ENCODE peak calls at places on chromosomes 3 and 15, in four cellular contexts. P, T, L and H are unnamed samples.

GRCh38 chr15:84855032-84855645 is 29.3 kb upstream of the SLC28A1 start:
- DNase-seq in P (no peak), T (no peak), L (no peak), H (no peak)

GRCh38 chr15:48021336-48022086 is 99.3 kb upstream of the SLC24A5 start:
- DNase-seq in P (no peak), T (no peak), L (no peak), H (no peak)

GRCh38 chr3:126540342-126540849 is 16.4 kb downstream of the CHST13 start:
- DNase-seq in P (peak), T (peak), L (peak), H (no peak)

GRCh38 chr3:38610436-38610835 is 39.1 kb downstream of the SCN5A start:
- DNase-seq in P (peak), T (no peak), L (no peak), H (no peak)

GRCh38 chr15:101141926-101142527 is 109.8 kb downstream of the CHSY1 start:
- DNase-seq in P (no peak), T (no peak), L (no peak), H (no peak)

GRCh38 chr3:122005033-122005565 is 16.9 kb downstream of the ILDR1 start:
- DNase-seq in P (no peak), T (no peak), L (no peak), H (no peak)

GRCh38 chr3:52310861-52311566 is 5.1 kb upstream of the DNAH1 start:
- DNase-seq in P (no peak), T (no peak), L (no peak), H (no peak)

GRCh38 chr3:155912574-155913190 is 42.2 kb downstream of the GMPS start:
- DNase-seq in P (no peak), T (no peak), L (no peak), H (no peak)

GRCh38 chr3:63441262-63441661 is 163.2 kb downstream of the SYNPR start:
- DNase-seq in P (no peak), T (no peak), L (no peak), H (no peak)

GRCh38 chr3:137987723-137988122 is 22.2 kb upstream of the CLDN18 start:
- DNase-seq in P (no peak), T (no peak), L (no peak), H (no peak)

GRCh38 chr3:10142707-10143560 is 1.4 kb downstream of the VHL start:
- DNase-seq in P (no peak), T (no peak), L (no peak), H (no peak)

GRCh38 chr15:43775411-43775965 is 1.3 kb downstream of the ELL3 start:
- DNase-seq in P (no peak), T (peak), L (no peak), H (no peak)

GRCh38 chr3:55576621-55577020 is 89.5 kb upstream of the WNT5A start:
- DNase-seq in P (no peak), T (no peak), L (no peak), H (no peak)

GRCh38 chr3:16478516-16478915 is 35.0 kb downstream of the RFTN1 start:
- DNase-seq in P (no peak), T (no peak), L (no peak), H (no peak)

GRCh38 chr15:90142216-90143175 is 40.2 kb upstream of the IDH2 start:
- DNase-seq in P (no peak), T (no peak), L (no peak), H (peak)

GRCh38 chr3:16132190-16132589 is 42.3 kb upstream of the GALNT15 start:
- DNase-seq in P (no peak), T (no peak), L (no peak), H (no peak)

GRCh38 chr15:45129651-45130129 is at the start of the genes DUOX1 and DUOXA1:
- DNase-seq in P (peak), T (no peak), L (no peak), H (no peak)

GRCh38 chr3:44066806-44067205 is 174.9 kb upstream of the TOPAZ1 start:
- DNase-seq in P (no peak), T (no peak), L (no peak), H (no peak)

GRCh38 chr3:45124379-45124778 is 21.8 kb downstream of the CDCP1 start:
- DNase-seq in P (no peak), T (peak), L (no peak), H (no peak)

GRCh38 chr3:188754286-188754685 is 417.5 kb upstream of the TPRG1 start:
- DNase-seq in P (no peak), T (no peak), L (no peak), H (no peak)

GRCh38 chr3:46660003-46660402 is 33.5 kb downstream of the ALS2CL start:
- DNase-seq in P (no peak), T (no peak), L (no peak), H (no peak)

GRCh38 chr15:87752250-87752951 is 504.1 kb downstream of the NTRK3 start:
- DNase-seq in P (no peak), T (peak), L (no peak), H (no peak)

GRCh38 chr3:130748981-130749380 is 2.4 kb upstream of the PIK3R4 start:
- DNase-seq in P (no peak), T (no peak), L (no peak), H (no peak)

GRCh38 chr3:135989247-135989646 is 23.7 kb downstream of the PPP2R3A start:
- DNase-seq in P (no peak), T (no peak), L (no peak), H (no peak)

GRCh38 chr3:37590328-37591079 is 271.2 kb upstream of the CTDSPL start:
- DNase-seq in P (peak), T (no peak), L (no peak), H (peak)

GRCh38 chr3:111989061-111989678 is 9.6 kb upstream of the TAGLN3 start:
- DNase-seq in P (no peak), T (peak), L (no peak), H (no peak)

GRCh38 chr3:183534249-183534648 is 21.3 kb downstream of the KLHL6 start:
- DNase-seq in P (no peak), T (no peak), L (no peak), H (no peak)

GRCh38 chr3:188950832-188951489 is 220.8 kb upstream of the TPRG1 start:
- DNase-seq in P (peak), T (peak), L (no peak), H (no peak)

GRCh38 chr15:70054884-70055387 is 42.8 kb downstream of the TLE3 start:
- DNase-seq in P (peak), T (no peak), L (no peak), H (no peak)

GRCh38 chr15:63708141-63708772 is 111.1 kb downstream of the FBXL22 start:
- DNase-seq in P (no peak), T (no peak), L (no peak), H (no peak)